ENCODE peak calls at places on chromosomes 16 and 17, in five cellular contexts. One of them, this sample, is unnamed.

GRCh38 chr17:15266325-15266950 is 1.3 kb upstream of the PMP22 start:
- DNase-seq in A549: no peak
- DNase-seq in uterus: no peak
- DNase-seq in AG04450: no peak
- DNase-seq in GM12865: no peak
- DNase-seq in this sample: no peak

GRCh38 chr17:42744283-42744805 is 496 bp downstream of the EZH1 start:
- DNase-seq in GM12865: peak; percentile 78
- DNase-seq in AG04450: no peak
- DNase-seq in A549: peak; percentile 80
- DNase-seq in uterus: peak; percentile 78
- DNase-seq in this sample: peak; percentile 83

GRCh38 chr16:27326738-27327585 is 13.2 kb downstream of the IL4R start:
- DNase-seq in A549: peak; percentile 84
- DNase-seq in AG04450: peak; percentile 78
- DNase-seq in GM12865: peak; percentile 78
- DNase-seq in uterus: peak; percentile 94
- DNase-seq in this sample: peak; percentile 85

GRCh38 chr17:1882836-1883235 is 53.0 kb downstream of the RPA1 start:
- DNase-seq in GM12865: peak; percentile 55
- DNase-seq in uterus: no peak
- DNase-seq in A549: peak; percentile 66
- DNase-seq in AG04450: no peak
- DNase-seq in this sample: peak; percentile 15

GRCh38 chr17:58136669-58137279 is 11.4 kb upstream of the OR4D1 start:
- DNase-seq in uterus: no peak
- DNase-seq in GM12865: no peak
- DNase-seq in A549: peak; percentile 57
- DNase-seq in AG04450: no peak
- DNase-seq in this sample: peak; percentile 37

GRCh38 chr16:86061318-86061695 is 162.3 kb downstream of the IRF8 start:
- DNase-seq in uterus: no peak
- DNase-seq in GM12865: no peak
- DNase-seq in A549: no peak
- DNase-seq in AG04450: no peak
- DNase-seq in this sample: no peak

GRCh38 chr17:42879596-42879985 is 21.0 kb upstream of the G6PC1 start:
- DNase-seq in uterus: no peak
- DNase-seq in A549: no peak
- DNase-seq in AG04450: no peak
- DNase-seq in GM12865: no peak
- DNase-seq in this sample: no peak

GRCh38 chr17:69018022-69018615 is 42.6 kb downstream of the ABCA9 start:
- DNase-seq in A549: no peak
- DNase-seq in GM12865: no peak
- DNase-seq in AG04450: no peak
- DNase-seq in uterus: no peak
- DNase-seq in this sample: no peak

GRCh38 chr16:3020604-3021448 is 658 bp downstream of the TNFRSF12A start:
- DNase-seq in uterus: peak; percentile 88
- DNase-seq in AG04450: peak; percentile 72
- DNase-seq in A549: peak; percentile 81
- DNase-seq in GM12865: peak; percentile 35
- DNase-seq in this sample: peak; percentile 98

GRCh38 chr16:29821663-29822115 is 1.4 kb downstream of the MVP start:
- DNase-seq in GM12865: no peak
- DNase-seq in A549: peak; percentile 74
- DNase-seq in uterus: peak; percentile 62
- DNase-seq in AG04450: no peak
- DNase-seq in this sample: peak; percentile 61

GRCh38 chr17:39791296-39791992 is 53.7 kb downstream of the GRB7 start:
- DNase-seq in A549: no peak
- DNase-seq in uterus: no peak
- DNase-seq in GM12865: no peak
- DNase-seq in AG04450: no peak
- DNase-seq in this sample: peak; percentile 59

GRCh38 chr16:14500791-14501190 is 129.3 kb downstream of the PARN start:
- DNase-seq in GM12865: no peak
- DNase-seq in A549: no peak
- DNase-seq in uterus: no peak
- DNase-seq in AG04450: peak; percentile 21
- DNase-seq in this sample: no peak